ENCODE peak calls at places on chromosomes 16 and 17, in ten cellular contexts. S is heart left ventricle; N is MM.1S; P is GM23248; F is lower leg skin; W is germinal center; Z is T-helper 9 cell; E is LoVo; O is activated CD4-positive, alpha-beta T cell treated with anti-CD3 and anti-CD28 coated beads, Interleukin-2, amount 50 U/mL, for 1 hour; I is stimulated activated CD4-positive, alpha-beta T cell treated with anti-CD3 and anti-CD28 coated beads, Interleukin-15, amount 100 ng/mL, for 1 hour. Y is an unnamed sample.

GRCh38 chr16:23694707-23695373 is 16.2 kb downstream of the PLK1 start:
- DNase-seq in S (no peak), N (peak; percentile 49), P (peak; percentile 44), F (no peak), W (peak; percentile 60), Z (no peak), E (no peak), O (no peak), I (no peak), Y (no peak)

GRCh38 chr17:14508156-14508555 is 207.3 kb downstream of the HS3ST3B1 start:
- DNase-seq in S (no peak), N (no peak), P (no peak), F (no peak), W (no peak), Z (no peak), E (no peak), O (no peak), I (no peak), Y (no peak)

GRCh38 chr16:25007284-25007984 is 7.7 kb downstream of the ARHGAP17 start:
- DNase-seq in S (no peak), N (no peak), P (peak; percentile 75), F (no peak), W (no peak), Z (no peak), E (no peak), O (no peak), I (no peak), Y (no peak)

GRCh38 chr17:37816951-37817350 is 72.1 kb upstream of the HNF1B start:
- DNase-seq in S (no peak), N (no peak), P (no peak), F (no peak), W (no peak), Z (no peak), E (no peak), O (no peak), I (no peak), Y (no peak)

GRCh38 chr16:23141959-23142740 is 7.1 kb downstream of the USP31 start:
- DNase-seq in S (peak; percentile 39), N (no peak), P (no peak), F (no peak), W (no peak), Z (no peak), E (no peak), O (no peak), I (no peak), Y (no peak)

GRCh38 chr17:3812771-3813170 is 11.8 kb upstream of the ITGAE start:
- DNase-seq in S (no peak), N (no peak), P (no peak), F (no peak), W (no peak), Z (no peak), E (no peak), O (no peak), I (no peak), Y (no peak)

GRCh38 chr16:55036371-55036821 is 105.7 kb downstream of the IRX5 start:
- DNase-seq in S (no peak), N (no peak), P (no peak), F (no peak), W (no peak), Z (no peak), E (no peak), O (no peak), I (no peak), Y (no peak)

GRCh38 chr17:57485916-57486315 is 229.6 kb downstream of the MSI2 start:
- DNase-seq in S (no peak), N (no peak), P (no peak), F (no peak), W (no peak), Z (no peak), E (no peak), O (no peak), I (no peak), Y (no peak)

GRCh38 chr16:78028018-78028417 is 5.7 kb downstream of the CLEC3A start:
- DNase-seq in S (no peak), N (no peak), P (no peak), F (no peak), W (no peak), Z (no peak), E (no peak), O (no peak), I (no peak), Y (no peak)

GRCh38 chr17:4327638-4328037 is 38.8 kb downstream of the UBE2G1 start:
- DNase-seq in S (no peak), N (no peak), P (peak; percentile 93), F (no peak), W (no peak), Z (no peak), E (peak; percentile 68), O (no peak), I (no peak), Y (no peak)

GRCh38 chr16:75116081-75116910 is at the start of gene LDHD:
- DNase-seq in S (peak; percentile 93), N (peak; percentile 36), P (peak; percentile 72), F (peak; percentile 93), W (peak; percentile 3), Z (no peak), E (peak; percentile 83), O (no peak), I (no peak), Y (no peak)

GRCh38 chr16:73321942-73322341 is 274.0 kb upstream of the ZFHX3 start:
- DNase-seq in S (no peak), N (no peak), P (no peak), F (no peak), W (no peak), Z (no peak), E (no peak), O (no peak), I (no peak), Y (no peak)

GRCh38 chr16:75011634-75012307 is 12.9 kb downstream of the ZNRF1 start:
- DNase-seq in S (no peak), N (no peak), P (peak; percentile 93), F (peak; percentile 36), W (no peak), Z (no peak), E (peak; percentile 60), O (peak; percentile 10), I (no peak), Y (peak; percentile 55)

GRCh38 chr17:56373981-56374380 is 219.5 kb upstream of the NOG start:
- DNase-seq in S (no peak), N (no peak), P (no peak), F (no peak), W (no peak), Z (no peak), E (no peak), O (no peak), I (no peak), Y (no peak)

GRCh38 chr16:75017670-75018525 is 19.1 kb downstream of the ZNRF1 start:
- DNase-seq in S (no peak), N (no peak), P (no peak), F (no peak), W (no peak), Z (no peak), E (no peak), O (no peak), I (no peak), Y (no peak)

GRCh38 chr16:66251406-66252160 is 114.9 kb upstream of the CDH5 start:
- DNase-seq in S (no peak), N (no peak), P (no peak), F (no peak), W (no peak), Z (no peak), E (no peak), O (no peak), I (no peak), Y (no peak)

GRCh38 chr17:42460371-42460770 is 1.7 kb downstream of the ATP6V0A1 start:
- DNase-seq in S (no peak), N (no peak), P (no peak), F (no peak), W (no peak), Z (no peak), E (no peak), O (no peak), I (no peak), Y (no peak)

GRCh38 chr16:27795992-27796614 is 246.2 kb downstream of the KATNIP start:
- DNase-seq in S (peak; percentile 55), N (peak; percentile 42), P (peak; percentile 55), F (no peak), W (no peak), Z (peak; percentile 16), E (peak; percentile 55), O (peak; percentile 11), I (no peak), Y (no peak)

Y was measured in CD4-positive, alpha-beta memory T cell.